ENCODE peak calls at places on chromosomes 12 and 14, in five cellular contexts. C is testis, N is endothelial cell of umbilical vein, U is heart left ventricle, G is A549. Q is an unnamed sample.

GRCh38 chr12:82366182-82366581 is 7.9 kb downstream of the METTL25 start:
- DNase-seq in U (no peak), G (no peak), N (no peak), C (no peak), Q (no peak)

GRCh38 chr14:95609398-95609990 is 74.6 kb downstream of the GLRX5 start:
- DNase-seq in G (peak), C (peak), U (no peak), N (peak), Q (no peak)

GRCh38 chr12:54472494-54473262 is 724 bp downstream of the GTSF1 start:
- DNase-seq in G (no peak), N (no peak), U (no peak), C (no peak), Q (no peak)

GRCh38 chr12:66668311-66668710 is 10.6 kb downstream of the GRIP1 start:
- DNase-seq in G (no peak), C (peak), U (no peak), N (peak), Q (no peak)

GRCh38 chr14:55973285-55973800 is 144.9 kb upstream of the PELI2 start:
- DNase-seq in C (no peak), U (no peak), G (no peak), N (no peak), Q (no peak)

GRCh38 chr12:56146492-56147460 is 5.6 kb upstream of the MYL6B start:
- DNase-seq in C (peak), G (no peak), N (peak), U (no peak), Q (no peak)

GRCh38 chr12:2805146-2805525 is 7.3 kb upstream of the ITFG2 start:
- DNase-seq in G (no peak), N (no peak), U (no peak), C (no peak), Q (no peak)

GRCh38 chr14:58356268-58356667 is 39.5 kb upstream of the TOMM20L start:
- DNase-seq in U (no peak), G (no peak), N (no peak), C (no peak), Q (no peak)

GRCh38 chr12:113413488-113413939 is 8.7 kb upstream of the SDSL start:
- DNase-seq in U (no peak), G (peak), C (no peak), N (no peak), Q (no peak)

GRCh38 chr14:23483216-23483854 is 13.8 kb downstream of the NGDN start:
- DNase-seq in G (peak), U (no peak), C (peak), N (no peak), Q (no peak)

GRCh38 chr14:23300687-23301223 is 1.9 kb downstream of the PPP1R3E start:
- DNase-seq in U (peak), G (no peak), N (peak), C (peak), Q (peak)

GRCh38 chr12:39048395-39048794 is 143.0 kb upstream of the CPNE8 start:
- DNase-seq in G (no peak), C (no peak), U (no peak), N (no peak), Q (no peak)

GRCh38 chr12:108484431-108484830 is 30.6 kb upstream of the FICD start:
- DNase-seq in G (no peak), U (no peak), C (no peak), N (no peak), Q (no peak)

GRCh38 chr12:82635263-82635662 is 51.4 kb upstream of the TMTC2 start:
- DNase-seq in U (no peak), C (no peak), N (no peak), G (peak), Q (no peak)

GRCh38 chr12:6950401-6950801 is 755 bp upstream of the PTPN6 start:
- DNase-seq in N (no peak), C (no peak), G (no peak), U (no peak), Q (no peak)

GRCh38 chr12:96170328-96170727 is 23.8 kb upstream of the ELK3 start:
- DNase-seq in G (no peak), U (no peak), N (peak), C (no peak), Q (no peak)

GRCh38 chr12:75781532-75782046 is 250.0 kb downstream of the PHLDA1 start:
- DNase-seq in U (no peak), G (peak), N (peak), C (no peak), Q (no peak)

DNA sequence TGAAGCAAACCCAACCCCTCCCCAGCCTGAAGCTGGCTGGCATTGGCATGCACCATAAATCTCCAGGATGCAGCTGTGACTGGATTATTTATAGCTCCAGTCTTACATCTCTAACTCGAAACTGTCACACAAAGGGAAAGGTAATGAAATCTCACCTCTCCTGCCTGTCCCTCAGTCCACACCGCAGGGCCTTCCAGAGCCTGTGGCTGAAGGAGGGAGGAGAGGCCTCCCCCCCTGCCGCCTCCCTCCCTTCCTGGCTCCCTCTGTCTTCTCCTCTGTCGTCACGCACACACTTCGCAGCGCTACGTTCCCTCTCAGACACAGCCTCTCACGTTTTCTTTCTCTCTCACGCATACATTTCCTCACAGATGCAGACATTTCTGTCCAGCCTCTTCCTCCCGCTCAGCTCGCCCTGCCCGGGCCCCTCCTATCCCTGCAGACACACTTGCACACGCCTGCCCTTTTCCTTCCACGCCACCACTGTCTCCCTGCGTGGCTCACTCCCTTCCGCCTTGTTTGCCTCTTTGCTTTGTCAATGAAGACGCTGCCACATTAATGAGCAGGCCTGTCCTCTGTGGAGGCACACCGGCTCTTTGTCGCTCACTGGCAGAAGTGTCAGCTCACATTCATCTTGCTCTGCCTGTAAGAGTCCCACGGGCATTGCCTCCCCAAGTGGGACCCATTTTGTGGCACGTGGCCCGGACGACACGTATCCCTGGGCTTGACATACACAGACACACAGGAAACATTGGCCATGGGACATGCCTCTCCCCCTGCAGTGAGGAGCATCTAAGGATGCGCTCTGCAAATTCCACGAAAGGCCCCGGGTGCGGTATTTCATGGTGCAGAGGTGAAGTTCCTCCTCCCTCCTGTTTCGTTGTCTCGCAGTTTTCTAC is 27.9 kb downstream of the IRF2BPL start:
- DNase-seq in C (peak), N (peak), G (no peak), U (peak), Q (no peak)
- TF ChIP-seq POLR2A in C (no peak), N (no peak), G (no peak), U (no peak), Q (no peak)

DNA sequence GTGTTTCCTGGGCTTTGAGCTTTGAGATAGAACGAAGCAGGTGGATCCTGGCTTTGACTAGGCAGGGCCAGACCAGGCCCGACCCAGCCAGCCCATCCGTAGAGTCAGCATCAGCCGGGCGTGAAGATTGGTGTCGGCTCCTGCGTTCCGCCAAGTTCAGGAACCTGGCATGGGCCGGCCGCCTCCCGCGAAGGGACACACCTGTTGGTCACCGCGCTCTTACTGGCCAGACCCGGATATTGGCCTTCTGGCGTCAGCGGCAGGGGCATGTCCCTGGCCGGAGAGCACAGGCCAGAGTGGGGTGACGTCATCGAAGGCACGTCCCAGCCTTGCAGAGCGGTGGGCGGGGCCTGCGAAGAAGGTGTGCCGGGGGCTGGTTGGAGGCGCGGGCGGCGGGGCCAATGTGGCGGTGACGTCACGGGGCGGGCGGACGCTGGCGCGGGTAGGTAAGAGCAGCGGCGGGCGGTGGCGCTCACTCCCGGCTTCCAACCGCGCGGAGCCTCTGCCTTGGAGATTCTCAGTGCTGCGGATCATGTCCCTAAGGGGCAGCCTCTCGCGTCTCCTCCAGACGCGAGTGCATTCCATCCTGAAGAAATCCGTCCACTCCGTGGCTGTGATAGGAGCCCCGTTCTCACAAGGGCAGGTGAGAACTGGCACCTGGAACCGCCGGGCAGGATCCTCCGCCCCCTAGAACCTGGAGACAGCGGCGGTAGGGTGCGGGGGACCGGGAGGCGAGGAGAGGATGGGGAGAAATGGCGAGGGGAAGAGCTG is at the start of gene ARG2:
- DNase-seq in C (peak), G (peak), U (peak), N (peak), Q (peak)
- TF ChIP-seq CTCF in C (no peak), G (no peak), U (no peak), N (no peak), Q (no peak)

DNA sequence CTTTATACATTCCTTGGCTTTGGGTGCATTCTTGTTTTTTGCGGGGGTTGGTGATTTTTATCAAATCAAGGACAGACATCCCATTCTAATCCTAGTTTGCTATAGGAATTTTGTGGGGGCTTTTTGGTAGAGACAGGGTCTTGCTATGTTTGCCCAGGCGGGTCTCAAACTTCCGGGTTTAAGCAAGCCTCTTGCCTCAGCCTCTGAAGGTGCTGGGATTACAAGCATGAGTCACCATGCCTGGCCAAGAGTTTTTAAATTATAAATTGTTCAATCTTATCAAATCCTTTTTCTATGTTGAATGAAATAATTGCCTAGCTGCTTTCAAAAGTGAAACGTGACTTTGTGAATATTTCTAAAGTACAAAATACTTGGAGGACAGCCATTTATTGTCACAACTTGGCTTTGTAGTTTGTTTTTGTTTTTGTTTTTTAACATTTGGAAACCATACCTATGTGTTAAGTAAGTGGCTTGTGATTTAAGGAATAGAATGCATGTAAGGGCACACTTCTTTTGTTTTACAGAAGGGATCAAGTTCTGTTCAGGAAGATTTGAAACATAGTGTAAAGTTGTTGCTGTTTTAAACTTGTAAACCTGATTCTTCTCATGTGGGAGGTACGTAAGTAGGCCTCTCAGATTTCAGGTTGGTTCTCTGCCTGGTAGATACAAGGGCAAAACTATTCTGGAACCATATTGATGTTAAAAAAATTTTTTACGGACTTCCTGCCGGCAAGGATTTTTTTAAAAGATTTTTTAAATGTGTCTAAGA is 13.4 kb downstream of the MARK3 start:
- DNase-seq in G (peak), C (peak), N (peak), U (no peak), Q (no peak)
- H3K4me3 ChIP-seq in G (no peak), C (no peak), N (no peak), U (no peak), Q (no peak)

DNA sequence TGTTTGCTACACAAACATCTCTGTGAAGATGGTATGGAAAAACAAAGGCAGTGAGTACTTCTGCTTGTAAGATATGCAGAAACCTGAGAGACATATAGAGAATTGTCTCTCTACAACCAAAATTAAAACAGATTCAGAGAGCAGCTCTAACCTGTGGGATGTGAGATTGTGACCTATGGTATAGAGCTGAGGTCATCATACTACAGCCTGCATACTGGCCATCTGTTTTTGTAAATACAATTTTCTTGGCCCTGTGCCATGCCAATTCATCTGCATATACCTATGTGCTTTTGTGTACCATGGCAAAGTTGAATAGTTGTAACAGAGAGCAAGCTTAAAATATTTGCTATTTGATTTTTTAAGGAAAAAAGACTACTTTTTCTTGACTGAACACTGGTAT is 99.6 kb downstream of the LMO3 start:
- DNase-seq in U (no peak), N (no peak), C (no peak), G (no peak), Q (no peak)
- TF ChIP-seq POLR2A in U (no peak), N (no peak), C (no peak), G (no peak), Q (no peak)

DNA sequence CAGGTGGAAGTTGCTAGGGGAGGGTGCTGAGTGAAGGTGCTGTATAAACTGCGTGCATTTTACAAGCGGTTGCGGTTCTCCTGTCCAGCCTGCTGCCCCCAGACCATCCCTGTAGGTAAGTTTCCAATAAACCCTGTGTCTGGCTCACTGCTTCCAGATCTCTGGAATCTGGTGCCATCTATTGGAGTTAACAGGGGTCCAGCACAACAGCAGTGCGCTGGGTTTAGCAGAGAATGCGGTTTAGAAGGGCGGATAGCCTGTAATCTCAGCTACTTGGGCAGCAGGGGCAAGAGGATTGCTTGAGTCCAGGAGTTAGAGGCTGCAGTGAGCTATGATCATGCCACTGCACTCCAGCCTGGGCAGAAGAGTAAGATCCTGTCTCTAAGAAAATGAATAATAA is 4.9 kb downstream of the AACS start:
- DNase-seq in C (no peak), U (no peak), G (peak), N (no peak), Q (no peak)
- TF ChIP-seq CTCF in C (no peak), U (no peak), G (no peak), N (no peak), Q (no peak)

GRCh38 chr12:98274430-98275130 is 240.8 kb upstream of the TMPO start:
- DNase-seq in C (no peak), N (no peak), U (no peak), G (no peak), Q (no peak)

DNA sequence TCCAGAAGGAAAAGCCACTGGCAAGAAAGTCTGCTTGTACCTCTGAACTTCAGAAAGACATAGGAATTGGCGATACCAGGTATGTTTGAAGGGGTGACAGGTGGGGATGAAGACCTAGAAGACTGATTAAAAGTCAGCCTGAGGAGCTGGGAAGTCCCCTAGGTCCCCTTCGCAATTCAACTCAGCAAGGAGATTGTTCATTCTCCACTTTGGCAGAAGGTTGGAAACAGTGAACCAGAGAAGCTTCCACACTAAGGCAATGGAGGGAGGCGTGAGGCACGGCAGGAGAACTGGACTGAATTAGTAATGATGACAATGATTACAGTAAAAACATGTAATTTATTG is 240.3 kb upstream of the TMPO start:
- DNase-seq in N (no peak), C (no peak), G (no peak), U (no peak), Q (no peak)
- H3K4me3 ChIP-seq in N (no peak), C (no peak), G (no peak), U (no peak), Q (no peak)

GRCh38 chr14:103057372-103058208 is at the start of gene CDC42BPB:
- DNase-seq in N (peak), C (peak), U (peak), G (peak), Q (peak)

GRCh38 chr14:103055693-103056092 is 1.7 kb downstream of the CDC42BPB start:
- DNase-seq in G (no peak), N (peak), U (no peak), C (peak), Q (no peak)

GRCh38 chr14:103056322-103057027 is 874 bp downstream of the CDC42BPB start:
- DNase-seq in N (peak), C (peak), U (peak), G (peak), Q (peak)

GRCh38 chr14:103058209-103059055 is 1.1 kb upstream of the CDC42BPB start:
- DNase-seq in U (no peak), C (peak), N (no peak), G (no peak), Q (no peak)

DNA sequence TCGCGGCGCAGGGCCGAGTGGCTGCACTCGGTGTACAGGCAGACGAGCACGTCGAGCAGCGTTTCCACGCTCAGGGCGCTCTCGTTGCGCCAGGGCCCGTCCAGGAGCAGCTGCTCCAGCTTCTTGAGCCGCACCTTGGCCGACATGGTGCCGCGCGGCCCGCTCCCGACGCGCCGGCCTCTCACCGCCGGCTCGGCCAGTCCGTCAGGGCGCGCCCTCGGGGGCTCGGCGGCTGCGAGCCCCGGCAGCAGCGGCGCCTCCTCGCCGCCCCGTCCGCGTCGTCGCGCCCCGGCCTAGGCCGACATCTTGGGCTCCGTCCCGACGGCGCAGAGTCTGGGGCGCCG is 349 bp downstream of the CDC42BPB start:
- DNase-seq in C (no peak), G (no peak), N (peak), U (no peak), Q (no peak)
- TF ChIP-seq POLR2A in C (no peak), G (peak), N (peak), U (no peak), Q (no peak)

DNA sequence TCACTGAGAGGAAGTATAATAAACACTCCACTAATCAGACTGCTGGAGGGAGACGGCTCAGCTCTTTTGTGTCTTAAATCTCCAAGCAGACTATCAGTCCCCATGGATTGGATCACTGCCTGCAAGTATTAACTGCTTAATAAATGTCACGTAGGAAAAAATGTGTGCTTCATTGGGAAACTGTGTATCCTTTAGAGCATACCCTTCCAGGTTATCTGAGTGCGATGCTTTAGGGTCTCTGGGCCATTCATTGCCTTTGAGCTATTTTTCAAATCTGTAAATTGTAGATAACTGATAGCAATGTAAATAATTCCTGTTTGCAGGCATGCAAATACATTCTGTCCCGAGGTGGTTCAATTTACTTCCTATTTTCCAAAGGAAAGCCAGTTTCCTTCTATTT is 45.0 kb upstream of the VASH1 start:
- DNase-seq in G (no peak), C (no peak), N (peak), U (no peak), Q (no peak)
- TF ChIP-seq CTCF in G (no peak), C (no peak), N (no peak), U (no peak), Q (no peak)

Q was measured in lower leg skin.